ENCODE peak calls at places on chromosome 15, in five cellular contexts. J is GM13976; F is activated CD4-positive, alpha-beta T cell treated with anti-CD3 and anti-CD28 coated beads for 24 hours; V is T-helper 9 cell; Y is astrocyte of the spinal cord. N is an unnamed sample.

GRCh38 chr15:40285151-40285898 is 2.5 kb upstream of the ANKRD63 start:
- DNase-seq in F (no peak), J (no peak), Y (peak; percentile 29), V (no peak), N (no peak)

GRCh38 chr15:92565351-92566125 is 90.0 kb downstream of the FAM174B start:
- DNase-seq in Y (no peak), J (no peak), V (no peak), F (no peak), N (no peak)

GRCh38 chr15:92283813-92284212 is 109.9 kb upstream of the ST8SIA2 start:
- DNase-seq in Y (no peak), V (no peak), J (no peak), F (no peak), N (no peak)

GRCh38 chr15:92533298-92533697 is 122.3 kb downstream of the FAM174B start:
- DNase-seq in F (no peak), J (no peak), V (no peak), Y (no peak), N (no peak)

GRCh38 chr15:58504674-58505234 is 73.0 kb downstream of the LIPC start:
- DNase-seq in F (no peak), Y (no peak), V (no peak), J (no peak), N (no peak)

GRCh38 chr15:89110060-89110459 is 21.8 kb downstream of the ABHD2 start:
- DNase-seq in F (no peak), Y (no peak), V (no peak), J (no peak), N (no peak)

GRCh38 chr15:60797444-60798040 is 318.6 kb upstream of the ICE2 start:
- DNase-seq in V (no peak), J (no peak), Y (no peak), F (no peak), N (no peak)

GRCh38 chr15:43509923-43510229 is 7.5 kb upstream of the MAP1A start:
- DNase-seq in F (no peak), V (no peak), J (peak; percentile 6), Y (no peak), N (no peak)

GRCh38 chr15:49380912-49381311 is 42.1 kb upstream of the FGF7 start:
- DNase-seq in F (no peak), Y (no peak), J (no peak), V (no peak), N (peak; percentile 6)